ENCODE peak calls at places on chromosomes 4 and X, in seven cellular contexts. One of them, this sample, is unnamed.

GRCh38 chr4:149371021-149371420 is 444.6 kb downstream of the IQCM start:
- DNase-seq in H9: peak
- DNase-seq in mesendoderm: peak
- DNase-seq in mesenchymal stem cell: peak
- DNase-seq in H1: no peak
- DNase-seq in neuronal stem cell: peak
- DNase-seq in IMR-90: peak
- DNase-seq in this sample: peak

GRCh38 chr4:159487284-159487747 is 384.4 kb downstream of the RAPGEF2 start:
- DNase-seq in IMR-90: peak
- DNase-seq in H1: peak
- DNase-seq in mesendoderm: peak
- DNase-seq in mesenchymal stem cell: peak
- DNase-seq in H9: peak
- DNase-seq in neuronal stem cell: peak
- DNase-seq in this sample: peak

GRCh38 chrX:13250831-13251612 is 68.8 kb downstream of the ATXN3L start:
- DNase-seq in IMR-90: peak
- DNase-seq in mesenchymal stem cell: peak
- DNase-seq in mesendoderm: no peak
- DNase-seq in neuronal stem cell: no peak
- DNase-seq in H9: no peak
- DNase-seq in H1: no peak
- DNase-seq in this sample: peak

GRCh38 chr4:163048447-163048846 is 118.2 kb downstream of the NAF1 start:
- DNase-seq in H9: peak
- DNase-seq in neuronal stem cell: no peak
- DNase-seq in IMR-90: peak
- DNase-seq in mesenchymal stem cell: peak
- DNase-seq in H1: no peak
- DNase-seq in mesendoderm: peak
- DNase-seq in this sample: peak

GRCh38 chr4:142817442-142817841 is 28.7 kb downstream of the INPP4B start:
- DNase-seq in mesendoderm: peak
- DNase-seq in IMR-90: peak
- DNase-seq in H9: no peak
- DNase-seq in H1: no peak
- DNase-seq in neuronal stem cell: no peak
- DNase-seq in mesenchymal stem cell: peak
- DNase-seq in this sample: no peak

GRCh38 chrX:53186363-53186762 is 38.6 kb downstream of the KDM5C start:
- DNase-seq in H1: no peak
- DNase-seq in mesendoderm: no peak
- DNase-seq in mesenchymal stem cell: no peak
- DNase-seq in IMR-90: peak
- DNase-seq in neuronal stem cell: no peak
- DNase-seq in H9: no peak
- DNase-seq in this sample: peak

GRCh38 chrX:39152106-39152649 is 350.9 kb downstream of the MID1IP1 start:
- DNase-seq in H1: peak
- DNase-seq in mesendoderm: peak
- DNase-seq in H9: peak
- DNase-seq in neuronal stem cell: peak
- DNase-seq in mesenchymal stem cell: peak
- DNase-seq in IMR-90: no peak
- DNase-seq in this sample: no peak

GRCh38 chrX:6228720-6229119 is at the start of gene NLGN4X:
- DNase-seq in mesendoderm: peak
- DNase-seq in IMR-90: no peak
- DNase-seq in H1: no peak
- DNase-seq in H9: peak
- DNase-seq in mesenchymal stem cell: no peak
- DNase-seq in neuronal stem cell: peak
- DNase-seq in this sample: no peak

GRCh38 chr4:172202480-172203076 is 389.4 kb downstream of the GALNTL6 start:
- DNase-seq in neuronal stem cell: peak
- DNase-seq in IMR-90: peak
- DNase-seq in mesendoderm: peak
- DNase-seq in H1: no peak
- DNase-seq in mesenchymal stem cell: peak
- DNase-seq in H9: no peak
- DNase-seq in this sample: peak

GRCh38 chrX:26511621-26512363 is 295.8 kb downstream of the MAGEB5 start:
- DNase-seq in H1: no peak
- DNase-seq in IMR-90: no peak
- DNase-seq in mesenchymal stem cell: no peak
- DNase-seq in neuronal stem cell: no peak
- DNase-seq in H9: no peak
- DNase-seq in mesendoderm: no peak
- DNase-seq in this sample: no peak

GRCh38 chr4:16524911-16525574 is 298.8 kb upstream of the TAPT1 start:
- DNase-seq in H9: no peak
- DNase-seq in mesenchymal stem cell: peak
- DNase-seq in IMR-90: peak
- DNase-seq in H1: no peak
- DNase-seq in mesendoderm: no peak
- DNase-seq in neuronal stem cell: no peak
- DNase-seq in this sample: no peak

GRCh38 chrX:145861818-145862217 is 44.2 kb downstream of the SLITRK2 start:
- DNase-seq in mesenchymal stem cell: no peak
- DNase-seq in H9: no peak
- DNase-seq in IMR-90: no peak
- DNase-seq in mesendoderm: no peak
- DNase-seq in H1: no peak
- DNase-seq in neuronal stem cell: no peak
- DNase-seq in this sample: no peak

GRCh38 chr4:110586137-110586850 is 36.6 kb downstream of the PITX2 start:
- DNase-seq in neuronal stem cell: no peak
- DNase-seq in IMR-90: peak
- DNase-seq in mesendoderm: peak
- DNase-seq in mesenchymal stem cell: peak
- DNase-seq in H9: no peak
- DNase-seq in H1: no peak
- DNase-seq in this sample: no peak

GRCh38 chr4:57726154-57726553 is 616.0 kb upstream of the IGFBP7 start:
- DNase-seq in mesendoderm: no peak
- DNase-seq in H9: no peak
- DNase-seq in IMR-90: no peak
- DNase-seq in neuronal stem cell: no peak
- DNase-seq in mesenchymal stem cell: no peak
- DNase-seq in H1: no peak
- DNase-seq in this sample: no peak

GRCh38 chr4:102575369-102576129 is 74.4 kb downstream of the NFKB1 start:
- DNase-seq in H1: no peak
- DNase-seq in H9: no peak
- DNase-seq in mesenchymal stem cell: no peak
- DNase-seq in neuronal stem cell: no peak
- DNase-seq in mesendoderm: peak
- DNase-seq in IMR-90: no peak
- DNase-seq in this sample: no peak

GRCh38 chr4:102578819-102579218 is 77.7 kb downstream of the NFKB1 start:
- DNase-seq in mesendoderm: peak
- DNase-seq in H1: peak
- DNase-seq in neuronal stem cell: peak
- DNase-seq in H9: peak
- DNase-seq in IMR-90: no peak
- DNase-seq in mesenchymal stem cell: peak
- DNase-seq in this sample: no peak

GRCh38 chr4:102580463-102580842 is 79.3 kb downstream of the NFKB1 start:
- DNase-seq in H9: no peak
- DNase-seq in mesendoderm: no peak
- DNase-seq in H1: no peak
- DNase-seq in IMR-90: no peak
- DNase-seq in neuronal stem cell: no peak
- DNase-seq in mesenchymal stem cell: no peak
- DNase-seq in this sample: no peak

GRCh38 chr4:102578270-102578669 is 77.1 kb downstream of the NFKB1 start:
- DNase-seq in mesendoderm: no peak
- DNase-seq in H9: no peak
- DNase-seq in H1: no peak
- DNase-seq in mesenchymal stem cell: no peak
- DNase-seq in neuronal stem cell: no peak
- DNase-seq in IMR-90: no peak
- DNase-seq in this sample: no peak

DNA sequence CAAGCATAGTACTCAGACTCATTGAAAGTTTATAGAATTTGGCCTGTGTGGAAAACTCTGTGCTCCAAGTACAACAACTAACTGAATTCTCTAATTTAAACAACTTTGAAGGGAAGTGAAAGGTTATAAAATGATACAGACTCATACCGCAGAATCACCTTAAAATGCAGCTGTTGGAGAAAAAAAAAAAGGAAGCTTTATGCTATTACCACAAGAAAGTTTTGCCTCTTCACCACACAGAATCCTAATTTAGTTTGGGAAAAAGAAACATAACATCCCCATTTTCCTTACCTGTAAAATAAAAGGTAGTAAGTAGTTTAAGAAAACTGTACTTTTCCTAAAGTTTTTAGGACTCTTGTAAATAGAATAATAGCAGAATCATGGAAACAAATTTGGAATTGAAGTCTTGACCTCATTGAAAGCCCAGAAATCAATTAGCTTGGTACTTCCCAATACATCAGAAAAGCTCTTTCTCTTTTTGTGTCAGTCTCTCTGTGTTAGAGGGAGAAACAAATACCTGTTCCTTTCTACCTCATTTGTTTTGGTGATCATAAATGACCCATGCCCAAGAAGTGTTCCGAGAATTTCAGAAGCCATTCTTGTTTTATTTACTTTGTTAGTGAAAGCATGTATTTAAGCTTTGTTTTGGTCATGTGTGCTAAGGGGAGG is 78.8 kb downstream of the NFKB1 start:
- DNase-seq in neuronal stem cell: no peak
- DNase-seq in IMR-90: no peak
- DNase-seq in H9: no peak
- DNase-seq in mesenchymal stem cell: no peak
- DNase-seq in mesendoderm: no peak
- DNase-seq in H1: no peak
- DNase-seq in this sample: no peak
- H3K4ac ChIP-seq in neuronal stem cell: no peak
- H3K4ac ChIP-seq in IMR-90: no peak
- H3K4ac ChIP-seq in H9: no peak
- H3K4ac ChIP-seq in mesenchymal stem cell: no peak
- H3K4ac ChIP-seq in mesendoderm: no peak
- H3K4ac ChIP-seq in H1: no peak
- H3K4ac ChIP-seq in this sample: no peak

GRCh38 chr4:32169841-32170240 is 1449.7 kb downstream of the PCDH7 start:
- DNase-seq in mesendoderm: no peak
- DNase-seq in H9: no peak
- DNase-seq in IMR-90: no peak
- DNase-seq in neuronal stem cell: no peak
- DNase-seq in H1: no peak
- DNase-seq in mesenchymal stem cell: no peak
- DNase-seq in this sample: no peak
- H3K23ac ChIP-seq in mesendoderm: no peak
- H3K23ac ChIP-seq in H9: no peak
- H3K23ac ChIP-seq in IMR-90: no peak
- H3K23ac ChIP-seq in neuronal stem cell: no peak
- H3K23ac ChIP-seq in H1: no peak
- H3K23ac ChIP-seq in mesenchymal stem cell: no peak
- H3K23ac ChIP-seq in this sample: no peak

GRCh38 chr4:60683357-60683756 is 516.8 kb upstream of the ADGRL3 start:
- DNase-seq in H1: no peak
- DNase-seq in mesenchymal stem cell: peak
- DNase-seq in neuronal stem cell: no peak
- DNase-seq in mesendoderm: no peak
- DNase-seq in IMR-90: peak
- DNase-seq in H9: no peak
- DNase-seq in this sample: no peak

GRCh38 chr4:60683953-60684352 is 516.2 kb upstream of the ADGRL3 start:
- DNase-seq in neuronal stem cell: no peak
- DNase-seq in IMR-90: peak
- DNase-seq in mesenchymal stem cell: peak
- DNase-seq in H9: no peak
- DNase-seq in H1: no peak
- DNase-seq in mesendoderm: no peak
- DNase-seq in this sample: no peak

DNA sequence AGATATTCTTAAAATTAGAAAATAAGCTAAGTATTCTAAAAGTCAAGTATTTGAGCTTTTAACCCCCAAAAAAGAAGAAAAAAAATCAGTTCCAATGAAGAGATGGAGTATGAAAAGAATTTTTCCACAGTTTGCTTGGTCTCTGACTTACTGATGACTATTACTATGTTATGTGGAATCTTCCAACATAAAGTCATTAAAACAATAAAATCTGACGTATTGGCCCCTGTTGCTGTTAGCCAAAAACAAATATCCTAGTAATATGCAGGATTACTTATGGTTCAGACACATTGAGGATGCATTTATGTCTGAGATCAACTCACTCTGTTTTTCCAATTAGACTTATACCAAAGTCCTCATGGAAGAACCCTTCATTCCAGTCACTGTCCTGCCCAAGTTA is 517.2 kb upstream of the ADGRL3 start:
- DNase-seq in mesenchymal stem cell: no peak
- DNase-seq in IMR-90: peak
- DNase-seq in neuronal stem cell: no peak
- DNase-seq in mesendoderm: no peak
- DNase-seq in H9: no peak
- DNase-seq in H1: no peak
- DNase-seq in this sample: no peak
- H3K4ac ChIP-seq in mesenchymal stem cell: no peak
- H3K4ac ChIP-seq in IMR-90: peak
- H3K4ac ChIP-seq in neuronal stem cell: no peak
- H3K4ac ChIP-seq in mesendoderm: no peak
- H3K4ac ChIP-seq in H9: no peak
- H3K4ac ChIP-seq in H1: no peak
- H3K4ac ChIP-seq in this sample: no peak

GRCh38 chr4:1500966-1501753 is 94.9 kb upstream of the NKX1-1 start:
- DNase-seq in neuronal stem cell: no peak
- DNase-seq in mesendoderm: no peak
- DNase-seq in H9: no peak
- DNase-seq in mesenchymal stem cell: no peak
- DNase-seq in H1: no peak
- DNase-seq in IMR-90: no peak
- DNase-seq in this sample: no peak
- H3K23ac ChIP-seq in neuronal stem cell: peak
- H3K23ac ChIP-seq in mesendoderm: no peak
- H3K23ac ChIP-seq in H9: no peak
- H3K23ac ChIP-seq in mesenchymal stem cell: no peak
- H3K23ac ChIP-seq in H1: no peak
- H3K23ac ChIP-seq in IMR-90: no peak
- H3K23ac ChIP-seq in this sample: no peak

GRCh38 chr4:1354983-1355275 is 7.9 kb downstream of the UVSSA start:
- DNase-seq in IMR-90: no peak
- DNase-seq in mesenchymal stem cell: no peak
- DNase-seq in neuronal stem cell: no peak
- DNase-seq in mesendoderm: no peak
- DNase-seq in H9: no peak
- DNase-seq in H1: no peak
- DNase-seq in this sample: no peak
- H3K4ac ChIP-seq in IMR-90: no peak
- H3K4ac ChIP-seq in mesenchymal stem cell: no peak
- H3K4ac ChIP-seq in neuronal stem cell: no peak
- H3K4ac ChIP-seq in mesendoderm: no peak
- H3K4ac ChIP-seq in H9: no peak
- H3K4ac ChIP-seq in H1: no peak
- H3K4ac ChIP-seq in this sample: no peak